ENCODE peak calls at places on chromosomes 12 and 14, in nine cellular contexts. J is heart left ventricle; F is naive thymus-derived CD4-positive, alpha-beta T cell; K is heart right ventricle; U is AG04449; S is HFF-Myc; B is CD8-positive, alpha-beta T cell; T is fibroblast of mammary gland; I is HCT116. D is an unnamed sample.
A peak's percentile ranks its signal among the peaks of the same experiment; 100 is the strongest.

GRCh38 chr12:11695321-11695720 is 45.8 kb downstream of the ETV6 start:
- DNase-seq in J (no peak), F (no peak), K (no peak), U (no peak), S (no peak), B (no peak), T (peak; percentile 81), I (no peak), D (no peak)

GRCh38 chr12:47343684-47344567 is 264.2 kb upstream of the AMIGO2 start:
- DNase-seq in J (no peak), F (no peak), K (no peak), U (peak; percentile 37), S (peak; percentile 21), B (no peak), T (peak; percentile 78), I (no peak), D (peak; percentile 6)

GRCh38 chr14:90815817-90816662 is at the start of gene TTC7B:
- DNase-seq in J (peak; percentile 57), F (peak; percentile 25), K (no peak), U (no peak), S (no peak), B (no peak), T (no peak), I (no peak), D (no peak)

GRCh38 chr12:12899530-12900380 is 8.4 kb downstream of the GPRC5A start:
- DNase-seq in J (no peak), F (no peak), K (no peak), U (peak; percentile 86), S (peak; percentile 95), B (no peak), T (peak; percentile 98), I (no peak), D (peak; percentile 94)

GRCh38 chr12:96101806-96102205 is 66.4 kb upstream of the LTA4H start:
- DNase-seq in J (no peak), F (no peak), K (no peak), U (no peak), S (no peak), B (no peak), T (no peak), I (no peak), D (no peak)

GRCh38 chr14:83425138-83425537 is 1891.5 kb upstream of the SEL1L start:
- DNase-seq in J (no peak), F (no peak), K (no peak), U (no peak), S (no peak), B (no peak), T (peak; percentile 31), I (no peak), D (no peak)

GRCh38 chr12:96263449-96263902 is 69.3 kb downstream of the ELK3 start:
- DNase-seq in J (no peak), F (no peak), K (peak; percentile 35), U (no peak), S (no peak), B (no peak), T (no peak), I (no peak), D (no peak)

GRCh38 chr12:7327913-7328312 is 24.0 kb downstream of the ACSM4 start:
- DNase-seq in J (no peak), F (no peak), K (no peak), U (no peak), S (no peak), B (no peak), T (peak; percentile 21), I (no peak), D (no peak)

GRCh38 chr12:92294676-92295440 is 149.2 kb upstream of the BTG1 start:
- DNase-seq in J (no peak), F (no peak), K (no peak), U (no peak), S (no peak), B (no peak), T (no peak), I (no peak), D (peak; percentile 59)

GRCh38 chr12:67446716-67447115 is 177.6 kb downstream of the CAND1 start:
- DNase-seq in J (no peak), F (no peak), K (no peak), U (no peak), S (no peak), B (no peak), T (no peak), I (no peak), D (no peak)

GRCh38 chr14:56423591-56423991 is 156.0 kb upstream of the TMEM260 start:
- DNase-seq in J (no peak), F (no peak), K (peak; percentile 16), U (peak; percentile 5), S (peak; percentile 4), B (no peak), T (peak; percentile 55), I (no peak), D (peak; percentile 15)

GRCh38 chr12:51128905-51129304 is 44.0 kb downstream of the TFCP2 start:
- DNase-seq in J (no peak), F (no peak), K (no peak), U (no peak), S (no peak), B (no peak), T (peak; percentile 24), I (no peak), D (no peak)

DNA sequence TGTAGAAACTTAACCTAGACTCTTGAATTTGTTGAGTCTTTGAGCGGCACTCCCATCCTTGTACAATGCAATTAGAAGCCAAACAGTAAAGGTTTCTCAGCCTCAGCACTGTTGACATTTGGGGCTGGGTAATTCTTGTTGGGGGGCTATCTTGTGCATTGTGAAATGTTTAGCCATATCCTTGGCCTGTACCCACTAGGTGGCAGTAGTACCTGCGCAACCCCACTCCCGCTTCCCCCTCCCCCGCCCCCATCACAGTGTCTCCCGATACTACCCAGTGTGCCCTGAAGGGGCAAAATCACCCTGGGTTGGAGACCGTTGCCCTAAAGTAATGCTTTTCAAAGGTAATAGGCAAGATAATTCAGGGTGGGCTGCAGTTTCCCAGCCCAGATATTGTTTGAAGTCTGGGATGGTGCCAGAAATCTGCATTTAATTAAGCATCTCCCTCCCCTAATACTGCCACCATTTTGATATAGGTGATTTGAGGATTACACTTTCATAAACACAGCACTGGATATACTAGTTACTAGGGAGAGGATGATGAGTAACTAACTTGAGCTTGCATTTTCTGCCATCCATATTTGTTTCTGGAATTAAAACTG is 1.8 kb downstream of the COX6A1 start:
- DNase-seq in J (no peak), F (peak; percentile 72), K (peak; percentile 55), U (no peak), S (peak; percentile 45), B (peak; percentile 76), T (peak; percentile 61), I (peak; percentile 59), D (no peak)
- H3K4me3 ChIP-seq in J (peak overlapping the region; percentile 89), F (no peak overlapping the region), K (peak overlapping the region; percentile 87), U (peak overlapping the region; percentile 16), S (peak overlapping the region; percentile 88), B (no peak overlapping the region), T (no peak overlapping the region), I (peak overlapping the region; percentile 5), D (no peak overlapping the region)

DNA sequence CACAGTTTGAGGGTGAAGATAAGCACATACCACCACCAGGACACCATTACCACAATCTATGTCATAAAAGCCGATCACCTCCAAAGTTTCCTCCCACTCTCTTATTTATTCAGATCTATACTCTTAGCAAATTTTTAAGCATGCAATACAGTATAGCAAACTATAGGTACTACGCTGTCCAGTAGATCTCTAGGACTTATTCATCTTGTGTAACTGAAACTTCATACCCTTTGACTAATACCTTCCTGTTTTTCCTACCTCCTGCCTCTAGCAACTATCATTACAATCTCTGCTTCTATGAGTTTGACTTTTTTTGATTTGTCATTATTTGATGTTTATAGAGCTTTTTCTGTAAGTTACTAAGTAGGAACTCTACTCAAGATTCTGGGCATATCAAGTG is 84.5 kb upstream of the MANSC4 start:
- DNase-seq in J (no peak), F (no peak), K (no peak), U (no peak), S (no peak), B (no peak), T (no peak), I (no peak), D (no peak)
- H3K4me3 ChIP-seq in J (no peak overlapping the region), F (no peak overlapping the region), K (no peak overlapping the region), U (no peak overlapping the region), S (no peak overlapping the region), B (no peak overlapping the region), T (no peak overlapping the region), I (no peak overlapping the region), D (no peak overlapping the region)

DNA sequence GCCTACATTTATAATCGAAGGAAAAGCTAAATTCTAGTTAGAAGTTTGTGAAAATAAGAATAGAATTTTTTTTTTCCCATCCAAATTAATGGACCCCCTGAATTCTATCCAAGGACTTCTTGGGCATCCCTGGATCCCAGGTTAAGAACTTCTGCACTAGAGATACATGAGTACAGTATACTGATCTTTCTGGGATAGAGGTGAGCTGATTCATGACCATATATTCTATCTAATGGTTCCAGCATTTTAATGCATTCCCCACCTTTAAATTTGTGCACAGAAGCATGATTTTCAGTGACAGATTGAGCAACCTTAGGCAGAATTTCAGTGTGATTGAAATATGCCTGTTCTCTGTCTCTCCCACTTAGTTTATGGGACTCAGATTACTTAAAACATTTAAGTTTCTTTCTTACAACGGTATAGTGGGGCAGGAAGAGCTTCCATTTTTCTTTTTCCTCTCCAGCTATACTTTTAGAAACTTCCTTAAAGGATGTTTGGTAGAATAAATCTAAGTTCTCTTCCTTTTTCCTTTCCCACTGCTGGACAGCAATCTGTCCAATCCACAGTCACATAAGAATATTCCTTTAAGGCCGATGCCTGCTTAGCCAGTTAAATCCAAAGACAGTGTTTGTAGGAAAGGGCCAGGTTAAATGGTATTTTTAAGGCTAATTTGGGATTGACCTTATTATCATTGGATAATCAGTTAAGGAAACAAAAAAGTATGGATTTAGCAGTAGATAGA is 6.7 kb downstream of the MDM2 start:
- DNase-seq in J (no peak), F (no peak), K (no peak), U (no peak), S (no peak), B (no peak), T (no peak), I (no peak), D (no peak)
- H3K4me3 ChIP-seq in J (no peak overlapping the region), F (no peak overlapping the region), K (no peak overlapping the region), U (no peak overlapping the region), S (peak overlapping the region; percentile 25), B (no peak overlapping the region), T (no peak overlapping the region), I (no peak overlapping the region), D (peak overlapping the region; percentile 3)

GRCh38 chr14:105061428-105062047 is 3.7 kb downstream of the GPR132 start:
- DNase-seq in J (peak; percentile 84), F (peak; percentile 31), K (peak; percentile 59), U (no peak), S (no peak), B (peak; percentile 53), T (no peak), I (no peak), D (no peak)

GRCh38 chr14:105060751-105061427 is 4.3 kb downstream of the GPR132 start:
- DNase-seq in J (peak; percentile 67), F (peak; percentile 55), K (peak; percentile 17), U (no peak), S (no peak), B (peak; percentile 56), T (no peak), I (no peak), D (no peak)

GRCh38 chr14:105059035-105059916 is 6.0 kb downstream of the GPR132 start:
- DNase-seq in J (peak; percentile 63), F (peak; percentile 74), K (peak; percentile 49), U (no peak), S (no peak), B (peak; percentile 57), T (peak; percentile 12), I (no peak), D (no peak)

GRCh38 chr14:105058521-105059034 is 6.7 kb downstream of the GPR132 start:
- DNase-seq in J (no peak), F (no peak), K (no peak), U (no peak), S (no peak), B (no peak), T (no peak), I (no peak), D (no peak)

GRCh38 chr14:105059917-105060565 is 5.2 kb downstream of the GPR132 start:
- DNase-seq in J (no peak), F (no peak), K (no peak), U (no peak), S (no peak), B (no peak), T (no peak), I (no peak), D (no peak)
- H3K4me3 ChIP-seq in J (no peak overlapping the region), F (peak overlapping the region; percentile 74), K (no peak overlapping the region), U (no peak overlapping the region), S (no peak overlapping the region), B (peak overlapping the region; percentile 45), T (no peak overlapping the region), I (no peak overlapping the region), D (no peak overlapping the region)

D was measured in AG04450.